ENCODE peak calls at places on chromosomes 3 and 15, in five cellular contexts. J, U, Z, Y and R are unnamed samples.

GRCh38 chr3:157423337-157423736 is 13.3 kb upstream of the PTX3 start:
- DNase-seq in U (no peak), Z (no peak), J (no peak), Y (no peak), R (no peak)

GRCh38 chr3:189708375-189708774 is 77.2 kb downstream of the TP63 start:
- DNase-seq in Z (no peak), J (no peak), U (no peak), Y (no peak), R (no peak)

GRCh38 chr3:49554639-49555265 is 475 bp downstream of the BSN start:
- DNase-seq in J (peak), U (peak), Y (no peak), Z (no peak), R (peak)

GRCh38 chr3:11084098-11084497 is 70.2 kb upstream of the HRH1 start:
- DNase-seq in J (no peak), U (no peak), Y (peak), Z (no peak), R (no peak)

GRCh38 chr3:105359098-105359762 is 7.5 kb upstream of the ALCAM start:
- DNase-seq in Y (no peak), U (no peak), Z (no peak), J (no peak), R (no peak)

GRCh38 chr15:99906793-99907192 is 173.6 kb upstream of the LYSMD4 start:
- DNase-seq in U (no peak), J (no peak), Z (no peak), Y (no peak), R (no peak)

GRCh38 chr3:136380530-136380929 is 130.4 kb downstream of the PCCB start:
- DNase-seq in Z (no peak), Y (no peak), U (no peak), J (no peak), R (no peak)

GRCh38 chr15:80455668-80456442 is 51.7 kb downstream of the ARNT2 start:
- DNase-seq in U (peak), Y (peak), Z (peak), J (peak), R (peak)

GRCh38 chr15:83613716-83614115 is 40.2 kb upstream of the ADAMTSL3 start:
- DNase-seq in Z (no peak), U (no peak), Y (no peak), J (no peak), R (no peak)

GRCh38 chr15:43095243-43095642 is 10.6 kb downstream of the UBR1 start:
- DNase-seq in Y (no peak), J (no peak), U (peak), Z (no peak), R (no peak)

GRCh38 chr3:58572634-58573230 is 4.5 kb downstream of the FAM107A start:
- DNase-seq in Z (no peak), J (no peak), U (no peak), Y (no peak), R (no peak)

GRCh38 chr3:196431193-196432136 is 762 bp downstream of the UBXN7 start:
- DNase-seq in Y (peak), U (peak), Z (peak), J (no peak), R (peak)

GRCh38 chr15:25061808-25062550 is 107.2 kb downstream of the SNRPN start:
- DNase-seq in Y (no peak), J (no peak), Z (no peak), U (no peak), R (no peak)

GRCh38 chr3:183542355-183542754 is 13.2 kb downstream of the KLHL6 start:
- DNase-seq in Y (peak), U (no peak), J (no peak), Z (no peak), R (no peak)

GRCh38 chr3:178536271-178537079 is at the start of gene KCNMB2:
- DNase-seq in Y (no peak), U (no peak), J (no peak), Z (no peak), R (no peak)

GRCh38 chr3:58490860-58491501 is 915 bp upstream of the KCTD6 start:
- DNase-seq in Z (no peak), Y (no peak), J (no peak), U (no peak), R (no peak)

GRCh38 chr3:111863942-111864341 is 4.9 kb downstream of the PHLDB2 start:
- DNase-seq in Z (no peak), J (no peak), U (no peak), Y (no peak), R (no peak)

GRCh38 chr3:129829640-129830039 is 63.9 kb downstream of the TMCC1 start:
- DNase-seq in J (no peak), Z (peak), Y (peak), U (peak), R (no peak)

DNA sequence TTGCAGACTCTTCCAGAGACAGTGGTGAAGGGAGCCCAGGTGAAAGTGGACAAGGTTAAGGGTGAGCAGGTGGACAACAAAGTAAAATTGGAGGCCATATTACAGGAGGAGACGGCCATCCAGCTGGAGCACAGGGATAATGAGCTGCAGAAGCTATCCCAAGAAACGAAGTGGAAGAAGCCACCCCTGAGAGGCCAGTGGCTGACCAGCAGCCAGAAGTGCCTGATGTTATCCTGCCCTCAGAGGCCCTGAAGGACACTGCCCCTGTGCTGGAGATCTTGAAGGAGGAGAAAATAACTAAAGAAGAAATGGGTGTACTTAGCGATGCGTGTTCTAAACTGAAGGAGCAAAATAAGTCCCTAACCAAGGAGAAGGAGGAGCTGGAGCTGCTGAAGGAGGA is 107.6 kb downstream of the SMAD6 start:
- DNase-seq in Y (no peak), J (no peak), U (no peak), Z (no peak), R (no peak)
- TF ChIP-seq TAF1 in Y (no peak), J (no peak), U (no peak), Z (no peak), R (no peak)

GRCh38 chr3:150268426-150269321 is 139.4 kb upstream of the TSC22D2 start:
- DNase-seq in J (no peak), U (no peak), Y (no peak), Z (peak), R (no peak)
- TF ChIP-seq TAF1 in J (no peak), U (no peak), Y (no peak), Z (no peak), R (no peak)

GRCh38 chr15:90004671-90005070 is 3.5 kb downstream of the ZNF710 start:
- DNase-seq in J (no peak), Z (peak), Y (no peak), U (peak), R (no peak)
- TF ChIP-seq TAF1 in J (no peak), Z (no peak), Y (no peak), U (no peak), R (no peak)

DNA sequence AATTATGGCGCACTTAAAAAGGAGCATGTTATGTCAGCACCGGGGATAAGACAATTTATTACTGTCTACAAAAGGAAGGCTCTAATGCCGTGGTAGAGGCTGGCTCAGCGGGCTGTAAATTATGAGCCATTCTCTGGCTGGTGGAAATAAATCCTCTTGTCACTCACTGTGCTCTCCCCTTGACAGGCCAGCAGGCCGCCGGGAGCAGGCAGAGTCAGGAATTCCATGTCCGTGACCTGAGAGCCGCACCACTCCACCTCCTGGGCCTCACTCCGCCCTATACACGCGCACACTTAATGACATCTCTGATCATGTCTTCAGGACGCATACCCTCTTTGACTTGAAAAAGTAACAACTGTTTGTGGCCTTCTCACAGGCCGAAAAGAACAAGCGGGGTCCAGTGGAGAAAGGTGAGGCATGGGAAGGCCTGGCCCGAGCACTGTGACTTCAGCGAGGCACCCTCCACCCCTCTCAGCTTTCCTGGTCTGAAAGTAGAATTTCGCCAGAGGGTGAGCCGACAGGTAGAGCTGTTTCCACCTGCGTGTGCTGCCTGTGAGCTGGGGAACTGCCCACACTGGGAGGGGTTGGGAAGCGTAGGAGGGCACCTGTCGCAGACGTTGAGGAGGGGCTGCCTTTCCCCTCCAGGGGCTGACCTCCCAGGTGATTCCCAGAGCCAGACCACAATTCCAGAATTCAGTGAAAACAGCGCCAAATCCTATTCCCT is 13.2 kb upstream of the PCSK6 start:
- DNase-seq in Z (no peak), J (no peak), Y (no peak), U (no peak), R (no peak)
- TF ChIP-seq TAF1 in Z (no peak), J (no peak), Y (no peak), U (no peak), R (no peak)

DNA sequence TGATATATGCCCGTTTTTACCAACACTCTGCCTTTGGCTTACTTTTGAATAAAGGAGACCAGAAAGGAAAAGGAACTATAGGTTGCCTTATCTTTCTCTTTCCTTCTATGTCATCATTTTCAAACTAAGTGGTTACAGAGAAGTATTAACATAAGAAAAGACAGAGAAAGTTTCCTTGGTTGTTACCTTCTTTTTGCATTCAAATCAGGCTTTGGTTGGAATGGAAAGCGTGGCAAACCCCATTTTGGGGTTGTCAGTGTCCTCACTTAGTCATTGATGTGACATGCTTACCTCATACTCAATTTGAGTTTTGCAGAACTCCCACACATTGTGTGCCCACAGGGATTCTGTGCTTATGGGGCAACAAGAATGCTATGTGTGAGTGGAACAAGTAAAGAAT is 3.7 kb upstream of the THRB start:
- DNase-seq in Z (no peak), J (no peak), Y (no peak), U (no peak), R (no peak)
- TF ChIP-seq TAF1 in Z (no peak), J (no peak), Y (no peak), U (no peak), R (no peak)

DNA sequence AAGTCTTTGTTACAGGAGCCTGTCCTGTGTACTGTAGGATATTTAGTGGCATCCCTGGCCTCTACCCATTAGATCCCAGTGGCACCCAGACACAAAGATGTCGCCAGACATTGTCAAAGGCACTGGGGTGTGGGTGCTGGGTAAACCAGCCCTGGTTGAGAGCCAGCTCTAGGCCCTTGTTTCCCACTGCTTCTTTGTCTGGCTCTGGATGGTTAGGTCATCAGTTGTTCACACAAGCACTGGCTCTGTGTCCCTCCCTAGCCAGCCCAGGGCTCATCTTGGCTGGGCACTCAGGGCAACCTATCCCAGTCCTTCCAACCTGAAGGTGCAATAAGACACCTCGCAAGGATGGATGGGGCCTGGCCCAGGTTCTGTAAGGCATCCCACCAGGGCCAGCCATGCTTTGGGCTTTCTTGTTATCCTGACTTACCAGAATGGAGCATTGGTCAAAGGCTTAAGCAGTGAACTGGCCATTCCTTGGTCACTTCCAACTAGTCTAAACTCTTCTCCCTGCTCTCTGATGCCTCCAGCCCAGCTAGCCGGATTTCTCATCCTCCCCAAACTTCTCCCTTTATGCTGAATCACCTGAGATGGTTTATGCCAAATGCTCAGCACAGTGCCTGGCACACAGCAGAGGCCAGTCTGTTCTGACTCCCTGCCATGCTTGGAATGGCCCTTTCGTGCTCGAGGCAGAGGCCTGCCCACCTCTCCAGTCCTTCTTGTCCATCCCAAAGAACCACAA is 1.8 kb upstream of the RBP1 start:
- DNase-seq in J (no peak), Z (no peak), Y (peak), U (no peak), R (no peak)
- TF ChIP-seq TAF1 in J (no peak), Z (no peak), Y (no peak), U (no peak), R (no peak)

DNA sequence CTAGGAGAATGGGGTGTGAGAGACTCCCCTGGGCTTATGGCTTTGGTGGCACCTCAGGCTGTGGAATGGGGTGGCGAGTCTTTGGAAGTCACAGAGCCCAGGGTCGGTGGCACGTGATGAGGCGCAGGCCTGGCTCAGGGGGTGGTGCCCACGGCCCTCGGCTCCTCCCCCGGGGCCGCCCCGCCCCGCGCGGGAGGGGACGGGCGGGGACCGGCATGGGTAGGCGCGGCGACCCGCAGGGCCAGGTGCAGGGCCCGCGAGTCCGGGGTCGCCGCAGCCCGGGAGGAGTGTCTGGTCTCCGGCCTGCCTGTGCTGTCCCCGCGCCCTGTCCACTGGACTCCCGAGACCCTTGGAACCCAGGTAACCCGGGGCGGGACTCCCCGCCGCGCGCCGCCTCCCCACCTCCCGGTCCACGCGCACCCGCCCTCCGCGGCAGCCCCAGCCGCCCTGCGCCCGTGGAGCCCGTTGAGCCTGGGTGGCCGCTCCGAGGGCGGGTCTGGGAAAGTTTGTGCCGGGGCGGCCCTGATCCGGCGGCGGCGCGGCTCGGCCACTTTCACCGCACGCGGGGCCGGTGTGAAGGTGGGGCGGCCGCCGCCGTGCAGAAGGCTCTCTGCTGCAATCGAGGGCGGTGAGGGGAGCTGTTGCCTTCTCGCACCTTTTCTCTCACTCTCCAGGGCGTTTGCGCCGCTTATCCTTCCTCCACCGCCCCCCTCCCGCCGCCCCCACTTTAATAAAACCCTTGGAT is at the start of gene PAQR5:
- DNase-seq in Y (peak), J (no peak), Z (no peak), U (peak), R (peak)
- TF ChIP-seq TAF1 in Y (no peak), J (no peak), Z (no peak), U (no peak), R (no peak)